ENCODE peak calls at places on chromosomes 3 and 15, in seven cellular contexts. D, W, X, M, G, F and C are unnamed samples.

GRCh38 chr3:11610700-11611099 is 33.0 kb downstream of the VGLL4 start:
- DNase-seq in D (no peak), W (no peak), X (no peak), M (no peak), G (no peak), F (no peak), C (no peak)

GRCh38 chr3:108202834-108203233 is 19.4 kb downstream of the IFT57 start:
- DNase-seq in D (no peak), W (peak), X (no peak), M (no peak), G (no peak), F (no peak), C (no peak)

GRCh38 chr3:37979798-37980476 is 10.6 kb upstream of the VILL start:
- DNase-seq in D (no peak), W (no peak), X (no peak), M (no peak), G (no peak), F (no peak), C (no peak)

GRCh38 chr3:127177226-127177625 is 15.7 kb upstream of the PRR23E start:
- DNase-seq in D (peak), W (no peak), X (no peak), M (no peak), G (no peak), F (peak), C (no peak)

GRCh38 chr3:65178703-65179102 is 490.9 kb upstream of the ADAMTS9 start:
- DNase-seq in D (no peak), W (no peak), X (no peak), M (no peak), G (no peak), F (no peak), C (no peak)

GRCh38 chr3:194421-194820 is 2.1 kb upstream of the CHL1 start:
- DNase-seq in D (no peak), W (no peak), X (no peak), M (no peak), G (no peak), F (no peak), C (no peak)

GRCh38 chr3:50205719-50206276 is 727 bp downstream of the SLC38A3 start:
- DNase-seq in D (peak), W (no peak), X (peak), M (no peak), G (peak), F (peak), C (no peak)

GRCh38 chr3:2623463-2623862 is 486.7 kb downstream of the IL5RA start:
- DNase-seq in D (no peak), W (no peak), X (no peak), M (no peak), G (no peak), F (no peak), C (no peak)

GRCh38 chr3:172370434-172370833 is 77.8 kb downstream of the GHSR start:
- DNase-seq in D (no peak), W (no peak), X (no peak), M (no peak), G (no peak), F (no peak), C (no peak)

GRCh38 chr3:181316481-181316880 is 326.9 kb upstream of the DNAJC19 start:
- DNase-seq in D (peak), W (no peak), X (no peak), M (no peak), G (no peak), F (no peak), C (no peak)

GRCh38 chr15:48603922-48604321 is 41.6 kb downstream of the FBN1 start:
- DNase-seq in D (no peak), W (no peak), X (no peak), M (no peak), G (no peak), F (no peak), C (no peak)

DNA sequence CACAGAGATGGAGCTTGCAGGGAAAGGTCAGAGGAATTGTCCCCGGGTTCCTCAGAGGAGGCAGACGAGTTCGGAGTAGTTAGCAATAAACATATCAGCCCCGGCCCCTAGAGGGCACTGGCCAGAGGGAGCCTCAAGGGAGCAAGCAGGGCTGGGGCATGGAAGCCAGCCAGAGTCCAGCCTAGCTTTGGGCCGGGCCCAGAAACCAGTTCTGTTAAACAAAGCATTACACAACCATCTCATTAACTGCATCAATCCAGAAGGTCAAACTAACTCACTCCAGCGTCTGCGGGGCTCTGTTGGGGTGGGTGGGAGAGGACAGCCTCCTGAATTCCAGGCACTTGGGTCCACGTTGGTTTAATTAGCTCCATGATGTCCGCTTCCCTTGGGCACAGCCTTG is 41.0 kb upstream of the IREB2 start:
- DNase-seq in D (peak), W (no peak), X (no peak), M (no peak), G (no peak), F (peak), C (no peak)
- TF ChIP-seq TAF1 in D (no peak), W (no peak), X (no peak), M (no peak), G (no peak), F (no peak), C (no peak)

DNA sequence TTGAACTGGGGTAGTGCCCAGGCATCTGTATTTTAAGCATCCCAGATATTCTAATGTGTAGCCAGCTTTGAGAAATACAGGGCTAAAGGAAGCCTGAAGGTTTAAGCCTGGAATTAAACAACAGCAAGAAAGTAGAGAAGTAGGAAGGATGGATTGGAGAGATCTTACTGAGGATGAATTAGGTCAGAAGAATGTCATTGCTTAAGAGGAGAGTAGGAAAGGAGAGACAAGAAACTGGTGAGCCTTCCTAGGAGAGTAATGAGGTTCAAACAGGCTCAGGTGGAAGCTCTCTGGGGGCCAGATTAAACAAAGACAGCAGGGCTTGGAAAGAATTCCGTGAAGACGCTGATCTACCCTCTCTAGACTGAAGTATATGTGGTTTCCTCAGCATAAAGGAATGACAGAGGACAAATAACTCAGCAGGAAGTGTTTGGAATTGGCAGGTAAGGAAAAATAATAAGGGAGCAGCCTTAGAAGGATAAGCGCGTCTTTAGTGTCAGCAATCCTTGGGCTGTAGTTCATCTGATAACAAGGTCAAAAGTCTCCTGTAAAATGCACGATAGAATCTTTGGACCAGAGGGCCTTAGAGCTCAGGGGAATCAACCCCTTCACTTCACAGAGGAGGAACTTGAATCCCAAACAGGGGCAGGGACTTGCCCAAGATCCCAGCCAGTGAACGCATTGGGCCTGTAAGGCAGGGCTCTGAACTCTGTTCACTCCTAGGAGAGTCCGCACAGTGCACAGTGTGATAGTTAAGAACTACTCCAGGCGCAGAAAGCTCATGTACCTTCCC is 90.9 kb downstream of the TP63 start:
- DNase-seq in D (no peak), W (no peak), X (no peak), M (no peak), G (no peak), F (no peak), C (no peak)
- TF ChIP-seq POLR2AphosphoS5 in D (no peak), W (no peak), X (no peak), M (no peak), G (no peak), F (no peak), C (no peak)

DNA sequence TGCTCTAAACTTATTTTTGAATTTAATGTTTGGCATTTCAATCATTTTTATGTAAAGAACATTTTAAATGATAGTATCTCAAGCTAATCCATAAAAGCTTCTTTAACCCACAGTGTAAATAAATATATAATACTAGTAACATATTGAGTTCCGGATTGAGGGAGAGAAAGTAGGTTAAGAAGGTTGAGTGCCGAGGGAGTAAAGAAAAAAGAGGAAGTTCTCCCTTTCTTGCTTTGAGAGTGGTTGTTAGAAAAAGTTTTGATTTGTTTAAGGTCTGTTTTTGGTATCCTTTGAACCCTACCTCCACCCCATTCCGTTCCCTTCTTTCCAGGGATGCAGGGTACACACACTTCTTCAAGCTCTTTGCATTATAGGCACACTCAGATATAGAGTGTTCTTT is 130.8 kb downstream of the VPS8 start:
- DNase-seq in D (no peak), W (no peak), X (no peak), M (no peak), G (no peak), F (no peak), C (no peak)
- TF ChIP-seq TAF1 in D (no peak), W (no peak), X (no peak), M (no peak), G (no peak), F (no peak), C (no peak)

GRCh38 chr3:197367081-197367780 is 68.8 kb upstream of the DLG1 start:
- DNase-seq in D (no peak), W (no peak), X (peak), M (no peak), G (no peak), F (peak), C (no peak)

GRCh38 chr3:197368330-197368729 is 69.9 kb upstream of the DLG1 start:
- DNase-seq in D (no peak), W (no peak), X (peak), M (no peak), G (no peak), F (no peak), C (no peak)

GRCh38 chr3:197364410-197365071 is 66.1 kb upstream of the DLG1 start:
- DNase-seq in D (no peak), W (no peak), X (peak), M (no peak), G (no peak), F (peak), C (no peak)

GRCh38 chr3:197365621-197366020 is 67.2 kb upstream of the DLG1 start:
- DNase-seq in D (no peak), W (no peak), X (no peak), M (no peak), G (no peak), F (no peak), C (no peak)

GRCh38 chr3:197366301-197367044 is 68.1 kb upstream of the DLG1 start:
- DNase-seq in D (no peak), W (no peak), X (peak), M (no peak), G (no peak), F (no peak), C (no peak)
- TF ChIP-seq POLR2AphosphoS5 in D (no peak), W (no peak), X (no peak), M (no peak), G (no peak), F (no peak), C (no peak)

GRCh38 chr3:14234197-14235002 is 55.8 kb downstream of the LSM3 start:
- DNase-seq in D (peak), W (no peak), X (no peak), M (no peak), G (no peak), F (peak), C (no peak)
- TF ChIP-seq TAF1 in D (no peak), W (no peak), X (no peak), M (no peak), G (no peak), F (no peak), C (no peak)

GRCh38 chr3:23712095-23712494 is 93.7 kb upstream of the UBE2E1 start:
- DNase-seq in D (no peak), W (no peak), X (no peak), M (peak), G (no peak), F (no peak), C (no peak)

GRCh38 chr3:23709987-23710386 is 95.8 kb upstream of the UBE2E1 start:
- DNase-seq in D (no peak), W (no peak), X (no peak), M (no peak), G (no peak), F (no peak), C (no peak)

GRCh38 chr3:23712656-23713559 is 92.8 kb upstream of the UBE2E1 start:
- DNase-seq in D (peak), W (peak), X (peak), M (no peak), G (no peak), F (no peak), C (no peak)

GRCh38 chr3:23713641-23714040 is 92.1 kb upstream of the UBE2E1 start:
- DNase-seq in D (no peak), W (no peak), X (no peak), M (no peak), G (no peak), F (no peak), C (no peak)

GRCh38 chr3:23710555-23710954 is 95.2 kb upstream of the UBE2E1 start:
- DNase-seq in D (no peak), W (no peak), X (no peak), M (no peak), G (no peak), F (no peak), C (no peak)
- TF ChIP-seq POLR2AphosphoS5 in D (no peak), W (no peak), X (no peak), M (no peak), G (no peak), F (no peak), C (no peak)

GRCh38 chr15:64969401-64969800 is 20.3 kb downstream of the SPG21 start:
- DNase-seq in D (no peak), W (no peak), X (no peak), M (no peak), G (no peak), F (no peak), C (no peak)

GRCh38 chr15:64979252-64979710 is 10.4 kb downstream of the SPG21 start:
- DNase-seq in D (no peak), W (no peak), X (no peak), M (no peak), G (no peak), F (no peak), C (no peak)

GRCh38 chr15:64970696-64971095 is 19.0 kb downstream of the SPG21 start:
- DNase-seq in D (no peak), W (no peak), X (no peak), M (no peak), G (no peak), F (no peak), C (no peak)

GRCh38 chr15:64975390-64975789 is 14.3 kb downstream of the SPG21 start:
- DNase-seq in D (no peak), W (no peak), X (no peak), M (no peak), G (no peak), F (no peak), C (no peak)
- TF ChIP-seq TAF1 in D (no peak), W (no peak), X (no peak), M (no peak), G (no peak), F (no peak), C (no peak)

GRCh38 chr15:37109952-37110630 is 9.7 kb upstream of the MEIS2 start:
- DNase-seq in D (no peak), W (no peak), X (peak), M (no peak), G (no peak), F (no peak), C (no peak)

GRCh38 chr15:37109151-37109912 is 9.0 kb upstream of the MEIS2 start:
- DNase-seq in D (no peak), W (no peak), X (no peak), M (no peak), G (no peak), F (no peak), C (no peak)

GRCh38 chr15:37112963-37113362 is 12.6 kb upstream of the MEIS2 start:
- DNase-seq in D (no peak), W (no peak), X (no peak), M (no peak), G (no peak), F (no peak), C (no peak)

GRCh38 chr15:37111427-37111717 is 11.0 kb upstream of the MEIS2 start:
- DNase-seq in D (no peak), W (no peak), X (no peak), M (no peak), G (no peak), F (no peak), C (no peak)

GRCh38 chr15:37112171-37112570 is 11.8 kb upstream of the MEIS2 start:
- DNase-seq in D (no peak), W (no peak), X (no peak), M (no peak), G (no peak), F (no peak), C (no peak)
- TF ChIP-seq POLR2AphosphoS5 in D (no peak), W (no peak), X (no peak), M (no peak), G (no peak), F (no peak), C (no peak)